ENCODE peak calls at places on chromosome 5, in four cellular contexts. One of them, this sample, is unnamed.

GRCh38 chr5:1118738-1119137 is 6.9 kb upstream of the SLC12A7 start:
- DNase-seq in astrocyte: no peak
- DNase-seq in fibroblast of lung: no peak
- DNase-seq in MM.1S: no peak
- DNase-seq in this sample: no peak

GRCh38 chr5:24067208-24067607 is 559.8 kb downstream of the PRDM9 start:
- DNase-seq in fibroblast of lung: no peak
- DNase-seq in astrocyte: no peak
- DNase-seq in MM.1S: peak; percentile 77
- DNase-seq in this sample: no peak

GRCh38 chr5:29697786-29698414 is 1495.6 kb upstream of the CDH6 start:
- DNase-seq in astrocyte: no peak
- DNase-seq in MM.1S: peak; percentile 28
- DNase-seq in fibroblast of lung: no peak
- DNase-seq in this sample: no peak

GRCh38 chr5:36703245-36703860 is 96.9 kb downstream of the SLC1A3 start:
- DNase-seq in fibroblast of lung: peak; percentile 88
- DNase-seq in MM.1S: no peak
- DNase-seq in astrocyte: no peak
- DNase-seq in this sample: peak; percentile 38

GRCh38 chr5:51468196-51468595 is 84.9 kb downstream of the ISL1 start:
- DNase-seq in astrocyte: no peak
- DNase-seq in fibroblast of lung: no peak
- DNase-seq in MM.1S: no peak
- DNase-seq in this sample: no peak

GRCh38 chr5:171484460-171484899 is 65.0 kb downstream of the FGF18 start:
- DNase-seq in fibroblast of lung: peak; percentile 40
- DNase-seq in astrocyte: no peak
- DNase-seq in MM.1S: peak; percentile 22
- DNase-seq in this sample: peak; percentile 44

GRCh38 chr5:168347786-168348414 is 56.5 kb downstream of the WWC1 start:
- DNase-seq in astrocyte: no peak
- DNase-seq in fibroblast of lung: no peak
- DNase-seq in MM.1S: no peak
- DNase-seq in this sample: no peak

GRCh38 chr5:66987949-66988838 is 208.4 kb downstream of the CD180 start:
- DNase-seq in MM.1S: peak; percentile 63
- DNase-seq in astrocyte: no peak
- DNase-seq in fibroblast of lung: no peak
- DNase-seq in this sample: peak; percentile 68

GRCh38 chr5:83509535-83509934 is 38.0 kb downstream of the VCAN start:
- DNase-seq in astrocyte: peak; percentile 92
- DNase-seq in fibroblast of lung: peak; percentile 50
- DNase-seq in MM.1S: no peak
- DNase-seq in this sample: peak; percentile 17

GRCh38 chr5:169052207-169052606 is 248.7 kb downstream of the SLIT3 start:
- DNase-seq in astrocyte: no peak
- DNase-seq in fibroblast of lung: no peak
- DNase-seq in MM.1S: no peak
- DNase-seq in this sample: peak; percentile 43

GRCh38 chr5:154411338-154411737 is 34.5 kb upstream of the SAP30L start:
- DNase-seq in astrocyte: no peak
- DNase-seq in fibroblast of lung: no peak
- DNase-seq in MM.1S: no peak
- DNase-seq in this sample: no peak

GRCh38 chr5:66239034-66239433 is 94.9 kb downstream of the SREK1 start:
- DNase-seq in fibroblast of lung: no peak
- DNase-seq in astrocyte: no peak
- DNase-seq in MM.1S: peak; percentile 22
- DNase-seq in this sample: no peak

GRCh38 chr5:135714126-135714894 is 120.2 kb upstream of the SLC25A48 start:
- DNase-seq in astrocyte: peak; percentile 10
- DNase-seq in fibroblast of lung: no peak
- DNase-seq in MM.1S: no peak
- DNase-seq in this sample: peak; percentile 15

GRCh38 chr5:180467028-180467427 is 27.2 kb upstream of the CNOT6 start:
- DNase-seq in MM.1S: no peak
- DNase-seq in fibroblast of lung: peak; percentile 41
- DNase-seq in astrocyte: peak; percentile 35
- DNase-seq in this sample: peak; percentile 58

GRCh38 chr5:176664479-176664878 is 17.2 kb downstream of the TSPAN17 start:
- DNase-seq in astrocyte: no peak
- DNase-seq in fibroblast of lung: no peak
- DNase-seq in MM.1S: no peak
- DNase-seq in this sample: no peak

GRCh38 chr5:174205939-174206338 is 160.4 kb downstream of the NSG2 start:
- DNase-seq in MM.1S: no peak
- DNase-seq in astrocyte: no peak
- DNase-seq in fibroblast of lung: no peak
- DNase-seq in this sample: no peak

GRCh38 chr5:1975898-1976765 is 93.4 kb upstream of the IRX4 start:
- DNase-seq in MM.1S: no peak
- DNase-seq in astrocyte: no peak
- DNase-seq in fibroblast of lung: peak; percentile 34
- DNase-seq in this sample: no peak

GRCh38 chr5:54904425-54904824 is 81.0 kb downstream of the ESM1 start:
- DNase-seq in MM.1S: no peak
- DNase-seq in fibroblast of lung: peak; percentile 63
- DNase-seq in astrocyte: peak; percentile 47
- DNase-seq in this sample: peak; percentile 86

GRCh38 chr5:111308951-111309350 is 84.8 kb downstream of the CAMK4 start:
- DNase-seq in fibroblast of lung: no peak
- DNase-seq in astrocyte: no peak
- DNase-seq in MM.1S: no peak
- DNase-seq in this sample: no peak

DNA sequence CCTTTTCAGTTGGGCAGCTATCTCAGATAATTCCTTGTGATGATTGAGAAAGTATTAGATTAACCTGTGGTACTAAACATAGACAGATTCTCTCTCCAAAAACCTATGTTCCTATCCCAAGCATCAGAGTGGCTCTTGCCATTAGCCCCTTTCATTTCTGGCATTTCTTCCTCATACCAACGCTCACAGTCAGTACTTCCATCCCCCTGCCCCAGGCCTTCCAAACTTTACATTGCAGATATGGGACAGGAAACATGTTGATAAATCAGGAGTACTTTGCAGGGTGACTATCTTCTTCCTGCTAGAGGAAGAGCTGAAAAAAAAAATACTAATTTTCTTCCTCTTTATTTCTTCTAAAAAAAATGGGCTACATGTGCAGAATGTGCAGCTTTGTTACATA is 442.6 kb upstream of the RGMB start:
- DNase-seq in fibroblast of lung: no peak
- DNase-seq in astrocyte: no peak
- DNase-seq in MM.1S: no peak
- DNase-seq in this sample: no peak
- H3K4me2 ChIP-seq in fibroblast of lung: no peak overlapping the region
- H3K4me2 ChIP-seq in astrocyte: no peak overlapping the region
- H3K4me2 ChIP-seq in MM.1S: no peak overlapping the region
- H3K4me2 ChIP-seq in this sample: no peak overlapping the region

GRCh38 chr5:137114529-137114928 is 384.6 kb downstream of the SPOCK1 start:
- DNase-seq in MM.1S: no peak
- DNase-seq in astrocyte: peak; percentile 78
- DNase-seq in fibroblast of lung: no peak
- DNase-seq in this sample: peak; percentile 68

GRCh38 chr5:137115152-137115551 is 384.0 kb downstream of the SPOCK1 start:
- DNase-seq in astrocyte: no peak
- DNase-seq in MM.1S: no peak
- DNase-seq in fibroblast of lung: no peak
- DNase-seq in this sample: no peak

GRCh38 chr5:137113161-137113560 is 386.0 kb downstream of the SPOCK1 start:
- DNase-seq in MM.1S: no peak
- DNase-seq in fibroblast of lung: no peak
- DNase-seq in astrocyte: peak; percentile 42
- DNase-seq in this sample: no peak

GRCh38 chr5:137118629-137119028 is 380.5 kb downstream of the SPOCK1 start:
- DNase-seq in MM.1S: no peak
- DNase-seq in fibroblast of lung: no peak
- DNase-seq in astrocyte: no peak
- DNase-seq in this sample: no peak

DNA sequence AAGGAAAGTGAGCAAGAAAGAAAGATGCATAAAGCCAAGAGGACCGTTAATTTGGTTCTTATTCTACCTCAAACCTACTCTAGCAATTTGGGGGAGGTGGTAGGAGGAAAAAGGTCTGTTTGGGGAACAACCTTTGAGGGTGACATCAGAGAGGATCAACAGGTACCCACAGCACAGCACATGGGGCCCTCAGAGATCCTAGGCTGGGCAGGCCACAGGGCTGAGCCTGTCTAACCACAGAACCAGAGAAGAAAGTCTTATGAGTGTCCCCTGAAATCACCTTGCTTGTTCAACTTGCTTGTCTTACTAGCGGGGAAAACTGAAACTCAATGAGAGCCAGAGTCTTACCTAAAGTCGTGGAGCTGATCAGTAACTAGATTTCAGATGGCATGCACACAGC is 385.2 kb downstream of the SPOCK1 start:
- DNase-seq in astrocyte: no peak
- DNase-seq in fibroblast of lung: no peak
- DNase-seq in MM.1S: no peak
- DNase-seq in this sample: no peak
- H3K4me2 ChIP-seq in astrocyte: no peak overlapping the region
- H3K4me2 ChIP-seq in fibroblast of lung: no peak overlapping the region
- H3K4me2 ChIP-seq in MM.1S: no peak overlapping the region
- H3K4me2 ChIP-seq in this sample: peak overlapping the region; percentile 33

GRCh38 chr5:179184521-179185050 is 124.4 kb downstream of the ZNF354C start:
- DNase-seq in astrocyte: no peak
- DNase-seq in fibroblast of lung: no peak
- DNase-seq in MM.1S: no peak
- DNase-seq in this sample: no peak
- H3K4me2 ChIP-seq in astrocyte: no peak overlapping the region
- H3K4me2 ChIP-seq in fibroblast of lung: no peak overlapping the region
- H3K4me2 ChIP-seq in MM.1S: no peak overlapping the region
- H3K4me2 ChIP-seq in this sample: no peak overlapping the region

GRCh38 chr5:140566665-140567064 is 2.0 kb downstream of the SLC35A4 start:
- DNase-seq in MM.1S: no peak
- DNase-seq in astrocyte: no peak
- DNase-seq in fibroblast of lung: no peak
- DNase-seq in this sample: no peak
- H3K4me2 ChIP-seq in MM.1S: no peak overlapping the region
- H3K4me2 ChIP-seq in astrocyte: peak overlapping the region; percentile 100
- H3K4me2 ChIP-seq in fibroblast of lung: peak overlapping the region; percentile 33
- H3K4me2 ChIP-seq in this sample: no peak overlapping the region

GRCh38 chr5:53418844-53419243 is 61.6 kb upstream of the FST start:
- DNase-seq in MM.1S: no peak
- DNase-seq in fibroblast of lung: peak; percentile 97
- DNase-seq in astrocyte: peak; percentile 97
- DNase-seq in this sample: peak; percentile 94
- H3K4me2 ChIP-seq in MM.1S: no peak overlapping the region
- H3K4me2 ChIP-seq in fibroblast of lung: no peak overlapping the region
- H3K4me2 ChIP-seq in astrocyte: peak overlapping the region; percentile 73
- H3K4me2 ChIP-seq in this sample: peak overlapping the region; percentile 74

DNA sequence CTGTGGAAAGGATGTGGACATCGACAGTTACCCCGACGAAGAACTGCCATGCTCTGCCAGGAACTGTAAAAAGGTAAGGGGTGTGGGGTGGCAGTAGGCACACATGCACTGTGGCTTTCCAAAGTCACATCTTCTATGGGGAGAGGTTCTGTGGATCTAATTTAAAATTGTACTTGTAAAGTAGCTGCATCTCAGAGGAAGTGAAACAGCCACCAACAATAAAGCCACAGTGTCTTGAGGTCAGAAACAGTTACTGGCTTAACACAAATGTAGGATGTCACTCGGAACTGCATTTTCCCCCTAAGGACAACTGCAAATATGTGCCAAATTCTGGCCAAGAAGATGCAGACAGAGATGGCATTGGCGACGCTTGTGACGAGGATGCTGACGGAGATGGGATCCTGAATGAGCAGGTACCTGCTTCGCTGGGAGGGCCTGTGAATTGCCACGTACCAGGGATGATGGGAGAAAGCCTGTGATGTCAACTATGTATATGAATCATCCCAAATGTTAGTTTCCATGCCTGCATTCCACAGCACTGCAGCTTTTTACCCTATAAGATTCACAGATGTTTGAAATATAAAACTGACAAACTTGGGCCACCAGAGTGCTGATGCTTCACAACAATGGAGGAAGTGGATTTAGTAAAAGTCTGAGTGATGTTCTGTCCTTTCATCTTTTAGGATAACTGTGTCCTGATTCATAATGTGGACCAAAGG is 35.3 kb downstream of the THBS4 start:
- DNase-seq in fibroblast of lung: no peak
- DNase-seq in astrocyte: no peak
- DNase-seq in MM.1S: peak; percentile 23
- DNase-seq in this sample: peak; percentile 37
- H3K4me2 ChIP-seq in fibroblast of lung: no peak overlapping the region
- H3K4me2 ChIP-seq in astrocyte: no peak overlapping the region
- H3K4me2 ChIP-seq in MM.1S: peak overlapping the region; percentile 36
- H3K4me2 ChIP-seq in this sample: no peak overlapping the region

GRCh38 chr5:33195431-33196128 is 245.2 kb upstream of the TARS1 start:
- DNase-seq in fibroblast of lung: peak; percentile 47
- DNase-seq in astrocyte: peak; percentile 75
- DNase-seq in MM.1S: no peak
- DNase-seq in this sample: peak; percentile 55

GRCh38 chr5:33198816-33199215 is 241.9 kb upstream of the TARS1 start:
- DNase-seq in MM.1S: no peak
- DNase-seq in astrocyte: no peak
- DNase-seq in fibroblast of lung: no peak
- DNase-seq in this sample: no peak

DNA sequence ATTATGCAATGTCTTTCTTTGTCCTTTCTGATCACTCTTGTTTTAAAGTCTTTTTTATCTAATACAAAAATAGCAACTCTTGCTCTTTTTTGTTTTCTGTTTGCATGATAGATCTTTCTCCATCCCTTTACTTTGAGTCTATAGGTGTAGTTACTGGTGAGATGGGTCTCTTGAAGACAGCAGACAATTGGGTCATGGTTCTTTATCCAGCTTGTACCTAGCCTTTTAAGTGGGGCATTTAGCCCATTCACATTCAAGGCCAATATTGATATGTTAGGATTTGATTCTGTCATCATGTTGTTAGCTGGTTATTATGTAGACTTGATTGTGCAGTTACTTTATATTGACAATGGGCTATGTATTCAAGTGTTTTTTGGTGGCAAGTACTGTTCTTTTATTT is 245.9 kb upstream of the TARS1 start:
- DNase-seq in MM.1S: no peak
- DNase-seq in fibroblast of lung: no peak
- DNase-seq in astrocyte: no peak
- DNase-seq in this sample: no peak
- H3K4me2 ChIP-seq in MM.1S: no peak overlapping the region
- H3K4me2 ChIP-seq in fibroblast of lung: no peak overlapping the region
- H3K4me2 ChIP-seq in astrocyte: peak overlapping the region; percentile 61
- H3K4me2 ChIP-seq in this sample: peak overlapping the region; percentile 70

GRCh38 chr5:173045481-173045880 is 10.7 kb upstream of the CREBRF start:
- DNase-seq in astrocyte: no peak
- DNase-seq in MM.1S: no peak
- DNase-seq in fibroblast of lung: no peak
- DNase-seq in this sample: no peak
- H3K4me2 ChIP-seq in astrocyte: no peak overlapping the region
- H3K4me2 ChIP-seq in MM.1S: no peak overlapping the region
- H3K4me2 ChIP-seq in fibroblast of lung: no peak overlapping the region
- H3K4me2 ChIP-seq in this sample: no peak overlapping the region

This sample was measured in GM23248.